ENCODE peak calls at places on chromosomes 4 and X, in six cellular contexts. K is testis; F is tibial artery; L is fibroblast of lung; O is heart left ventricle; N is CD4-positive, alpha-beta T cell. Z is an unnamed sample. For H3K27me3, the result is how much of the 10 kb centered on the place peaks cover.

GRCh38 chrX:131677655-131678628 is 134.1 kb downstream of the OR13H1 start:
- DNase-seq in K (peak), F (no peak), L (peak), O (peak), N (peak), Z (peak)

GRCh38 chrX:119516157-119516702 is 48.0 kb downstream of the SLC25A5 start:
- DNase-seq in K (peak), F (no peak), L (peak), O (no peak), N (no peak), Z (peak)

GRCh38 chr4:65670331-65671031 is at the start of gene EPHA5:
- DNase-seq in K (peak), F (peak), L (peak), O (peak), N (no peak), Z (peak)

GRCh38 chr4:165398570-165398969 is 19.8 kb downstream of the CPE start:
- DNase-seq in K (no peak), F (no peak), L (peak), O (no peak), N (no peak), Z (no peak)

GRCh38 chr4:89752932-89753598 is 83.9 kb downstream of the SNCA start:
- DNase-seq in K (no peak), F (no peak), L (peak), O (no peak), N (no peak), Z (no peak)

GRCh38 chr4:133147922-133148689 is 988 bp upstream of the PCDH10 start:
- DNase-seq in K (peak), F (no peak), L (peak), O (no peak), N (no peak), Z (no peak)

GRCh38 chr4:174989791-174990190 is 71.6 kb downstream of the ADAM29 start:
- DNase-seq in K (no peak), F (no peak), L (no peak), O (no peak), N (no peak), Z (no peak)

GRCh38 chrX:71556026-71556425 is 22.2 kb upstream of the GCNA start:
- DNase-seq in K (no peak), F (no peak), L (no peak), O (no peak), N (no peak), Z (no peak)

GRCh38 chr4:94457692-94458106 is 6.0 kb downstream of the PDLIM5 start:
- DNase-seq in K (no peak), F (no peak), L (peak), O (peak), N (no peak), Z (no peak)

GRCh38 chrX:40964633-40965586 is 120.3 kb upstream of the USP9X start:
- DNase-seq in K (no peak), F (no peak), L (no peak), O (no peak), N (no peak), Z (no peak)

GRCh38 chr4:118742050-118742449 is 56.9 kb downstream of the METTL14 start:
- DNase-seq in K (no peak), F (no peak), L (no peak), O (no peak), N (no peak), Z (no peak)

GRCh38 chrX:102712967-102713677 is 874 bp downstream of the GPRASP2 start:
- DNase-seq in K (peak), F (peak), L (peak), O (peak), N (no peak), Z (peak)

GRCh38 chr4:13539047-13539720 is 5.1 kb downstream of the NKX3-2 start:
- DNase-seq in K (no peak), F (no peak), L (no peak), O (no peak), N (no peak), Z (no peak)

DNA sequence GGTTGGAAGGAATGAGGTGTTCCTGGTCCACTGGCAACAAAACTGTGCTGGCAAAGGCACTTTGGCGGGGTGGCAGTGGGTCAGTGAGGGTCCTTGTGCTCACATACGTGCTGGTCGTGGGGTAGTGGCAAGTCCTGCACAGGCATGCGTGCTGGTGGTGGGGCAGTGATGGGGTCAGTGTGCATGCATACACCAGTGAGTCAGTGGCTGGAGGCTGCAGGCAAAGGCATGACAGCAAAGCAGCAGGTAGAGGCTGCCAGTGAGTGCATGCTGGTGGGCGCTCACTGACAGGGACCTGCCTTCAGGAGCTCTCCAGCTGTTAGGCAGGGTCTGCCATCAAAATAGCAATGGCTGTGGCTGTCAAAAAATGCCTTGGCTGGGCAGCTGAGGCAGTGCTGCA is 42.1 kb downstream of the TMPRSS11E start:
- DNase-seq in K (no peak), F (no peak), L (no peak), O (no peak), N (no peak), Z (no peak)
- H3K27me3 ChIP-seq in K (under half), F (under half), L (under half), O (under half), N (under half), Z (under half)

DNA sequence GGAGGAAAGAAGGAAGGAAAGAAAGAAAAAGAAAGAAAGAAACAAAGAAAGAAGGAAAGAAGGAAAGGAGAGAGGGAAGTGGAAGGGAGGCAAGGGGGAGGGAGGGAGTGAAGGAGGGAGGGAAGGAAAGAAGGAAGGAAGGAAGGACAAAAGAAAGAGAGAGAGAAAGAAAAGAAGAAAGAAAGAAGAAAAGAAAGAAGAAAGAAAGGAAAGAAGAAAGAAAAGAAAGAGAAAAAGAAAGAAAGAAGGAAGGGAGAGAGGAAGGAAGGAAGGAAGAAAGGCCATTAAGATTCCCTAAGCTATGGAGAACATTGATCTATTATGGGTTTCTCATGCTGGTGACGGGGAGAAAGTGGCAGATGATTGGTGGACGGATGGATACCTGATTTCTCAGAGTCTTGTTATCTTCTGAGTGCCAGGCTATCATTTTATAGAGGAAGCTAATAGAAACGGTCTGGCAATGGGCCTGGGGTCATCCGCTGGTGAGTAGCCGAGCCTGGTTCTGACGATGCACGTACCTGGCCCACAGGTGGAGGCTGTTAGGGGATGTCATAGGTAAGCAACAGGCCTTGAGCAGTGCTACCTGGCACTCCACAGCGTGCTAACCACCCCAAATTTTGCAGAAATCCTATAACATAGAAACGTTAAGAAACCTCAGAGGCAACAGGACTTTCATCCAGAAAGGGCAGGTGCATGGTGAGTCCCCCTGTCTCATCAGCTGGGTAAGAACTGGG is 142.9 kb downstream of the SHOX start:
- DNase-seq in K (no peak), F (no peak), L (no peak), O (no peak), N (no peak), Z (no peak)
- H3K27me3 ChIP-seq in K (under half), F (under half), L (under half), O (under half), N (under half), Z (under half)

GRCh38 chrX:153789654-153790053 is 4.5 kb downstream of the IDH3G start:
- DNase-seq in K (no peak), F (no peak), L (no peak), O (no peak), N (no peak), Z (no peak)
- H3K27me3 ChIP-seq in K (under half), F (under half), L (under half), O (under half), N (under half), Z (under half)

DNA sequence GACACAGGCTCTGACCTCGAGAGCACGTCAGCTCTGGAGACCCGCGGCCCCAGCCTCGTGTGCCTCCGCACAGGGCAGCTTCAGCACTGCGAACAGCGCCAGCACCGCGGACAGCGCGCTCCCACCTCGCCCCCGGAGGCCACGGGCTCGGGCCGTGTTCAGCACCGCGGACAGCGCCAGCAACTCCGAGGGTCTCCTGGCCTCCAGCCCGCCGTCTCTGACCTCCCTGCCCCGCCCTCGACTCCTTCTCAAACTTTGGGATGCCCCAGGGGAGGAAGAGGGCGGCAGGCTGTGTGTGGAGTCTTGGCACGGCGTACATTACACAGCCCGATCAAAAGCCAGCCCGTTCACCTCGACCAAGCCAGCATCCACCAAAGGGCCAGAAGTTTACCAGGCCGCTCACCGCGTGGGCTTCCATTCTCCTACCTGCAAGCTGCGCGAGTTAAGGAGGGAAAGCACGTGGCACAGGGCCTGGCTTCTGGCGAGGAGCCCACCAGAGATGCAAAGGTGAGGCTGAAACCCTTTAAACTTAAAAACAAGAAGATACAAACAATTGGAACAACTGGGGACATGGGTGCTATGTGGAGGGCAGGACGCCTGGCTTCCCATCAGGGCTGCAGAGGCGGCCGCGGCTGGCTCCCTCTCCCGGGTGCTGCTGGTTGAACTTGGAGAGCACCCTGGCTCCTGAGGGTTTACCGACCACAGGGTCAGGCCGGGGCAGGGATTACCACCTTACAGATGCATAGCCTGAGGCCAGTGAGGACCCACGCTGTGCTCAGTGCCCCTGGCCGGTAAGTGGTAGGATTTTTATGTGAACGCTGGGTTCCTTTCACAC is 4.5 kb upstream of the NKX1-1 start:
- DNase-seq in K (peak), F (no peak), L (peak), O (peak), N (peak), Z (peak)
- H3K27me3 ChIP-seq in K (under half), F (under half), L (under half), O (half or more), N (half or more), Z (half or more)

GRCh38 chr4:1571165-1571908 is 112.8 kb downstream of the FAM53A start:
- DNase-seq in K (no peak), F (no peak), L (no peak), O (peak), N (no peak), Z (no peak)
- H3K27me3 ChIP-seq in K (under half), F (under half), L (under half), O (under half), N (under half), Z (under half)

GRCh38 chrX:150226223-150226965 is 136.7 kb upstream of the MAMLD1 start:
- DNase-seq in K (no peak), F (no peak), L (no peak), O (no peak), N (no peak), Z (peak)
- H3K27me3 ChIP-seq in K (under half), F (under half), L (under half), O (under half), N (under half), Z (under half)

DNA sequence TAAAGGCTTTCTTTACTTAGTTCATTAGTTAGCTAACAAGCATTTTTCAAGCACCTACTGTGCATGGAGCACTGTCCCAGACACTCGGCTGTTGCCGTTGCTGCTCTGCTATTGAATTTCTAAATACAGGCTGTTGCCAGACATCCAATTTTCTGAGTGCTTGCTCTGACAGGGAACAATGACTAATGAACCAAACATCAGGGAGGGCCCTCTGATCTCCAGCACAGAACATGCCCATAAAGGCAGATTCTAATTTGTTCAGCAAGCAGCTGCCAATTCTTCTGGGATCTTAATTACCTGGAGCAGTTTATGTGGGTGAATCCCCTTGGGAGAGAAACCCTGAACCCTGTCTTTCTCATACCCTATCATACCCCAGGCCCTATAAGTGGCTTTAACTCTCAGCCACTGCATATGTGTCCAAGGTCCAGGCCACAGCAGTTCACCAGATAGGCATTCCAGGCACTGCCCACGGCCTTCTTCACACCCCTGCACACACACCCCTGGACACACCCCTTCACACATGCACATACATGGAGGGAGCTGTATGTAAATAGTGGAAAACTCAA is 27.9 kb downstream of the TSC22D3 start:
- DNase-seq in K (no peak), F (peak), L (peak), O (no peak), N (no peak), Z (no peak)
- H3K27me3 ChIP-seq in K (under half), F (under half), L (under half), O (under half), N (under half), Z (under half)

GRCh38 chr4:146633471-146633800 is 5.3 kb upstream of the POU4F2 start:
- DNase-seq in K (no peak), F (no peak), L (no peak), O (no peak), N (no peak), Z (no peak)
- H3K27me3 ChIP-seq in K (under half), F (under half), L (under half), O (half or more), N (half or more), Z (under half)

DNA sequence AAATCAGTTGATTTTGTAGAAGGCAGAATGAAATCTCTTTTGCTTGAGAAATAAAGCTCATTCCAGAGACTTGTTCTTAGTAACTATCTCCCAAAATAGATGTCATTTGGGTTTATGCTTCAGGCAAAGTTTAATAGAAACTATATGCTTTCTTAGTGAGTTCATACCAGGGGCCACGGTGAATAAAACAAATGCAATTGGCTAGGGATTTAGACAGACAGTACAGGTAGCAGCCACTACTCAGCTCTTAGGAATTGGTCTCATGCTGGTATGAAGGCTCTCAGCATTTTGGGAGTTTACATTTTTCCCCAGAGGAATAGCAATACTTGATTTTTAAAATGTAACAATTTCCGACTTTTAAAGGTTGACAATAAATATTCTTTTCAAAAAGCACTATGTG is 27.0 kb downstream of the GYPA start:
- DNase-seq in K (no peak), F (no peak), L (no peak), O (no peak), N (no peak), Z (no peak)
- H3K27me3 ChIP-seq in K (under half), F (under half), L (under half), O (under half), N (under half), Z (under half)

GRCh38 chrX:52284865-52285264 is 84.0 kb upstream of the XAGE2 start:
- DNase-seq in K (no peak), F (no peak), L (no peak), O (no peak), N (no peak), Z (no peak)
- H3K27me3 ChIP-seq in K (under half), F (under half), L (under half), O (under half), N (under half), Z (under half)

Z was measured in colonic mucosa.